ENCODE peak calls at places on chromosomes 6 and 20, in seven cellular contexts. L, R, W, P, D, K and Z are unnamed samples.

GRCh38 chr6:89895273-89895874 is 1.1 kb downstream of the GJA10 start:
- DNase-seq in L (peak), R (peak), W (peak), P (no peak), D (peak), K (peak), Z (no peak)

GRCh38 chr6:2514965-2515543 is 235.7 kb downstream of the MYLK4 start:
- DNase-seq in L (no peak), R (no peak), W (no peak), P (no peak), D (no peak), K (no peak), Z (no peak)

GRCh38 chr6:169263836-169264608 is 10.4 kb upstream of the THBS2 start:
- DNase-seq in L (peak), R (no peak), W (no peak), P (no peak), D (no peak), K (no peak), Z (no peak)

GRCh38 chr20:57840504-57841296 is 130.9 kb upstream of the PMEPA1 start:
- DNase-seq in L (no peak), R (no peak), W (no peak), P (no peak), D (no peak), K (no peak), Z (no peak)

GRCh38 chr6:8278562-8278961 is 156.8 kb downstream of the SLC35B3 start:
- DNase-seq in L (no peak), R (no peak), W (no peak), P (no peak), D (no peak), K (no peak), Z (no peak)

GRCh38 chr6:90151827-90152449 is 144.7 kb downstream of the BACH2 start:
- DNase-seq in L (no peak), R (no peak), W (no peak), P (no peak), D (no peak), K (no peak), Z (no peak)

GRCh38 chr20:44526129-44526528 is 4.3 kb upstream of the SERINC3 start:
- DNase-seq in L (no peak), R (peak), W (no peak), P (no peak), D (no peak), K (no peak), Z (no peak)

GRCh38 chr20:36454664-36455427 is 86.5 kb upstream of the MYL9 start:
- DNase-seq in L (peak), R (no peak), W (no peak), P (peak), D (no peak), K (peak), Z (no peak)

GRCh38 chr20:2357114-2357513 is 23.6 kb upstream of the TGM6 start:
- DNase-seq in L (no peak), R (no peak), W (no peak), P (no peak), D (no peak), K (no peak), Z (no peak)

GRCh38 chr20:40997116-40997515 is 31.5 kb upstream of the TOP1 start:
- DNase-seq in L (no peak), R (no peak), W (no peak), P (no peak), D (peak), K (no peak), Z (no peak)

GRCh38 chr6:90296346-90297123 is at the start of gene BACH2:
- DNase-seq in L (peak), R (peak), W (peak), P (peak), D (peak), K (peak), Z (peak)

GRCh38 chr20:31497838-31498540 is 16.3 kb upstream of the HM13 start:
- DNase-seq in L (peak), R (no peak), W (no peak), P (no peak), D (no peak), K (no peak), Z (no peak)

GRCh38 chr6:3058957-3059356 is 9.3 kb upstream of the RIPK1 start:
- DNase-seq in L (no peak), R (no peak), W (no peak), P (no peak), D (no peak), K (no peak), Z (no peak)

GRCh38 chr6:84685983-84686584 is 78.3 kb downstream of the TBX18 start:
- DNase-seq in L (no peak), R (no peak), W (no peak), P (no peak), D (peak), K (no peak), Z (no peak)

GRCh38 chr6:29011276-29011734 is 6.2 kb upstream of the ZNF311 start:
- DNase-seq in L (peak), R (peak), W (no peak), P (no peak), D (no peak), K (peak), Z (peak)

GRCh38 chr20:62395311-62396242 is 8.7 kb downstream of the RPS21 start:
- DNase-seq in L (no peak), R (no peak), W (no peak), P (no peak), D (no peak), K (no peak), Z (no peak)

GRCh38 chr20:15842872-15843271 is 730.4 kb downstream of the KIF16B start:
- DNase-seq in L (no peak), R (no peak), W (no peak), P (no peak), D (peak), K (no peak), Z (no peak)

GRCh38 chr20:37920270-37920669 is 17.3 kb downstream of the VSTM2L start:
- DNase-seq in L (no peak), R (no peak), W (no peak), P (no peak), D (peak), K (no peak), Z (no peak)

GRCh38 chr6:125302840-125303511 is 1.2 kb upstream of the HDDC2 start:
- DNase-seq in L (no peak), R (no peak), W (no peak), P (no peak), D (no peak), K (no peak), Z (peak)

GRCh38 chr6:15386110-15386755 is 140.4 kb downstream of the JARID2 start:
- DNase-seq in L (no peak), R (no peak), W (no peak), P (no peak), D (no peak), K (no peak), Z (no peak)

GRCh38 chr6:150004101-150004782 is 21.1 kb downstream of the RAET1L start:
- DNase-seq in L (no peak), R (no peak), W (no peak), P (no peak), D (no peak), K (no peak), Z (peak)

GRCh38 chr6:36312854-36313627 is 23.6 kb downstream of the BNIP5 start:
- DNase-seq in L (no peak), R (no peak), W (no peak), P (no peak), D (peak), K (no peak), Z (no peak)

GRCh38 chr6:52362443-52363221 is 681 bp downstream of the PAQR8 start:
- DNase-seq in L (peak), R (peak), W (no peak), P (no peak), D (peak), K (peak), Z (peak)

GRCh38 chr20:38855356-38855755 is 49.9 kb downstream of the PPP1R16B start:
- DNase-seq in L (no peak), R (peak), W (no peak), P (no peak), D (no peak), K (no peak), Z (no peak)

GRCh38 chr20:25253606-25254275 is 5.9 kb downstream of the PYGB start:
- DNase-seq in L (no peak), R (no peak), W (no peak), P (no peak), D (no peak), K (no peak), Z (no peak)

GRCh38 chr6:33854572-33855030 is 50.8 kb upstream of the MLN start:
- DNase-seq in L (no peak), R (no peak), W (no peak), P (peak), D (no peak), K (no peak), Z (no peak)

GRCh38 chr6:35300848-35301247 is 3.2 kb downstream of the DEF6 start:
- DNase-seq in L (no peak), R (no peak), W (no peak), P (no peak), D (no peak), K (no peak), Z (peak)

GRCh38 chr6:154352898-154353585 is 3.6 kb downstream of the IPCEF1 start:
- DNase-seq in L (no peak), R (no peak), W (no peak), P (no peak), D (no peak), K (no peak), Z (no peak)

GRCh38 chr6:136288566-136289326 is 900 bp downstream of the BCLAF1 start:
- DNase-seq in L (peak), R (peak), W (peak), P (peak), D (peak), K (peak), Z (peak)
- H3K4me3 ChIP-seq in L (peak), R (peak), W (peak), P (peak), D (peak), K (peak), Z (peak)

GRCh38 chr6:40799296-40800020 is 212.3 kb upstream of the LRFN2 start:
- DNase-seq in L (no peak), R (no peak), W (no peak), P (no peak), D (no peak), K (no peak), Z (no peak)

GRCh38 chr6:40805336-40805735 is 218.2 kb upstream of the LRFN2 start:
- DNase-seq in L (no peak), R (no peak), W (no peak), P (no peak), D (no peak), K (no peak), Z (no peak)

GRCh38 chr6:40803897-40804702 is 216.9 kb upstream of the LRFN2 start:
- DNase-seq in L (no peak), R (peak), W (no peak), P (no peak), D (peak), K (no peak), Z (no peak)

GRCh38 chr6:40804905-40805304 is 217.7 kb upstream of the LRFN2 start:
- DNase-seq in L (no peak), R (no peak), W (no peak), P (no peak), D (no peak), K (no peak), Z (no peak)

GRCh38 chr6:40802481-40802880 is 215.3 kb upstream of the LRFN2 start:
- DNase-seq in L (peak), R (no peak), W (no peak), P (no peak), D (no peak), K (no peak), Z (no peak)
- H3K4me3 ChIP-seq in L (no peak), R (no peak), W (no peak), P (no peak), D (no peak), K (no peak), Z (no peak)

GRCh38 chr6:31723245-31723979 is at the start of gene MPIG6B:
- DNase-seq in L (no peak), R (no peak), W (no peak), P (no peak), D (no peak), K (no peak), Z (no peak)
- H3K4me3 ChIP-seq in L (peak), R (no peak), W (no peak), P (no peak), D (no peak), K (no peak), Z (no peak)

DNA sequence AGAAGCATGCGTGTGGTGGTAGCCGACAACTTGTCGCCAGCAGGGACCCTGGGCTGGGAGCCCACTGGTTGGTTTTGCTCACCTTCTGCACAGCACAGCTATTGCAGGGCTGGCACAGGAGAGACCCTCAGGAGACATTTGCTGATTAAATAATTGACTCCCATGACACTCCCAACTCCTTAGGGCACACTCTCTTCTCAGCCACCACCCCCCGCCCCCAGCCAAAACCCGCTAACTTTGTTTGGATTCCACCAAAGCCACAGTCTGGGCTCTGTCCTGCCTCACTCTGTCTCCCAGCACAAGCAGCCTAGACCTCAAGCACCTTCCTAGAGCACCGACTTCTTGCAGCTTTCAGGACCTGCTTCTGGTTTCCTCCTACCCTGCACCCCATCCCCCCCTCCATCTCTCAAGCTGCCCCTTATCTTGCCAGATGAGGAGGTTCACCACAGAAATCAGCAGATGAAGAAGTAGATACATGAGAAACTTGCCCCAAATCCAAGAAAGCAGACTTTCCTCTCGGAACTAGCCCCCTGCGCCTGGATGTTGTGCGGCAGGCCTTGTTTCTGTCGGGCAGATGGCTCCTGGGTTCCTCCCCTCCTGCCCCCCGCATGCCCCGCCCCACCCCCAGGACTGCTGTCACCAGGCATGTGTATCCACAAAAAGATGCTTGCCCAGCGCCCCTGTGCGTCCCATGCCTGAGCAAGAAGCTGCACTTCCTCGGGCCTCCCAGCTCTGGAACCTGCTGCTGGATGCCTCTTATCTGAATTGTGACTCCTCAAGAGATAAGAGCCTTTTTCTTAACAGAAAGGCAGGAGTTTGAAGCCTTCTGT is 35.0 kb upstream of the CD93 start:
- DNase-seq in L (no peak), R (no peak), W (no peak), P (no peak), D (no peak), K (no peak), Z (no peak)
- H3K4me3 ChIP-seq in L (no peak), R (no peak), W (no peak), P (no peak), D (no peak), K (no peak), Z (no peak)

GRCh38 chr6:132490478-132491204 is 22.3 kb downstream of the STX7 start:
- DNase-seq in L (no peak), R (no peak), W (no peak), P (no peak), D (peak), K (no peak), Z (no peak)
- H3K4me3 ChIP-seq in L (no peak), R (peak), W (no peak), P (no peak), D (peak), K (no peak), Z (no peak)